ENCODE peak calls at places on chromosomes 4 and X, in nine cellular contexts. A is GM23338, M is K562, C is neural progenitor cell, D is mesenchymal stem cell, P is fibroblast of lung, G is OCI-LY7, X is HCT116, K is hepatocyte. J is an unnamed sample.

GRCh38 chrX:23754664-23755063 is 11.6 kb upstream of the ACOT9 start:
- DNase-seq in A (no peak), M (no peak), C (no peak), D (no peak), P (no peak), G (no peak), X (no peak), K (no peak), J (no peak)

GRCh38 chr4:188417181-188417580 is 277.9 kb downstream of the TRIML1 start:
- DNase-seq in A (peak), M (no peak), C (peak), D (no peak), P (no peak), G (no peak), X (no peak), K (no peak), J (peak)

GRCh38 chr4:186606593-186606992 is 51.2 kb upstream of the MTNR1A start:
- DNase-seq in A (no peak), M (peak), C (peak), D (peak), P (no peak), G (no peak), X (no peak), K (peak), J (no peak)

GRCh38 chr4:106287353-106287969 is 28.5 kb downstream of the TBCK start:
- DNase-seq in A (no peak), M (peak), C (no peak), D (peak), P (peak), G (no peak), X (no peak), K (peak), J (no peak)

GRCh38 chr4:38162240-38162784 is 202.1 kb downstream of the PTTG2 start:
- DNase-seq in A (no peak), M (no peak), C (peak), D (peak), P (peak), G (no peak), X (peak), K (peak), J (peak)

GRCh38 chr4:173457893-173458292 is 59.0 kb upstream of the SCRG1 start:
- DNase-seq in A (no peak), M (no peak), C (peak), D (no peak), P (no peak), G (no peak), X (no peak), K (no peak), J (no peak)

GRCh38 chrX:101904996-101905395 is 26.8 kb downstream of the ZMAT1 start:
- DNase-seq in A (no peak), M (no peak), C (no peak), D (no peak), P (no peak), G (no peak), X (no peak), K (no peak), J (no peak)

GRCh38 chr4:150033937-150034336 is 44.3 kb upstream of the DCLK2 start:
- DNase-seq in A (no peak), M (no peak), C (no peak), D (peak), P (peak), G (no peak), X (no peak), K (no peak), J (no peak)

GRCh38 chr4:184706453-184706852 is 27.4 kb downstream of the CENPU start:
- DNase-seq in A (no peak), M (no peak), C (no peak), D (no peak), P (no peak), G (no peak), X (no peak), K (no peak), J (no peak)

GRCh38 chrX:124230573-124231300 is 101.7 kb upstream of the TEX13D start:
- DNase-seq in A (peak), M (no peak), C (peak), D (no peak), P (no peak), G (no peak), X (no peak), K (no peak), J (no peak)

GRCh38 chrX:18426004-18426320 is 554 bp downstream of the CDKL5 start:
- DNase-seq in A (peak), M (no peak), C (no peak), D (no peak), P (no peak), G (no peak), X (no peak), K (no peak), J (no peak)

GRCh38 chr4:8904041-8904501 is 32.4 kb upstream of the HMX1 start:
- DNase-seq in A (no peak), M (no peak), C (no peak), D (no peak), P (no peak), G (no peak), X (no peak), K (no peak), J (no peak)

GRCh38 chrX:45743081-45743533 is 542.4 kb upstream of the DIPK2B start:
- DNase-seq in A (peak), M (peak), C (no peak), D (peak), P (peak), G (no peak), X (peak), K (no peak), J (peak)

GRCh38 chr4:21948347-21949072 is at the start of gene KCNIP4:
- DNase-seq in A (peak), M (no peak), C (peak), D (peak), P (peak), G (no peak), X (no peak), K (peak), J (no peak)

GRCh38 chrX:15815779-15816452 is 25.6 kb downstream of the ZRSR2 start:
- DNase-seq in A (peak), M (peak), C (peak), D (peak), P (peak), G (peak), X (peak), K (peak), J (no peak)

GRCh38 chrX:18886344-18887161 is 97.4 kb downstream of the PHKA2 start:
- DNase-seq in A (peak), M (peak), C (peak), D (peak), P (peak), G (peak), X (peak), K (peak), J (peak)

GRCh38 chr4:100986360-100986868 is 360.9 kb downstream of the PPP3CA start:
- DNase-seq in A (peak), M (no peak), C (peak), D (peak), P (peak), G (no peak), X (no peak), K (peak), J (no peak)

GRCh38 chrX:45760187-45760742 is 559.6 kb upstream of the DIPK2B start:
- DNase-seq in A (no peak), M (no peak), C (no peak), D (peak), P (no peak), G (no peak), X (no peak), K (no peak), J (no peak)

GRCh38 chr4:17667253-17667652 is 52.8 kb downstream of the MED28 start:
- DNase-seq in A (no peak), M (no peak), C (no peak), D (no peak), P (no peak), G (peak), X (no peak), K (no peak), J (no peak)

GRCh38 chr4:14701896-14702295 is 300.4 kb upstream of the CPEB2 start:
- DNase-seq in A (no peak), M (no peak), C (peak), D (no peak), P (no peak), G (no peak), X (no peak), K (peak), J (no peak)

GRCh38 chrX:54357414-54358377 is at the start of gene WNK3:
- DNase-seq in A (peak), M (no peak), C (peak), D (peak), P (peak), G (no peak), X (no peak), K (peak), J (no peak)

GRCh38 chr4:176387571-176387970 is 67.8 kb downstream of the SPCS3 start:
- DNase-seq in A (no peak), M (no peak), C (no peak), D (no peak), P (peak), G (no peak), X (no peak), K (no peak), J (no peak)

GRCh38 chr4:16461362-16461761 is 235.1 kb upstream of the TAPT1 start:
- DNase-seq in A (no peak), M (no peak), C (no peak), D (peak), P (no peak), G (no peak), X (no peak), K (no peak), J (no peak)

GRCh38 chr4:26272654-26273307 is 48.0 kb upstream of the RBPJ start:
- DNase-seq in A (no peak), M (no peak), C (no peak), D (peak), P (no peak), G (no peak), X (no peak), K (no peak), J (peak)

GRCh38 chrX:54484666-54485065 is 11.4 kb downstream of the FGD1 start:
- DNase-seq in A (peak), M (no peak), C (peak), D (no peak), P (no peak), G (no peak), X (no peak), K (no peak), J (no peak)

GRCh38 chr4:40736910-40737309 is 12.8 kb upstream of the NSUN7 start:
- DNase-seq in A (peak), M (peak), C (peak), D (peak), P (peak), G (peak), X (peak), K (peak), J (no peak)

GRCh38 chrX:102085706-102086105 is 39.8 kb upstream of the TCEAL2 start:
- DNase-seq in A (peak), M (peak), C (no peak), D (peak), P (no peak), G (no peak), X (no peak), K (no peak), J (no peak)

GRCh38 chrX:118347131-118347530 is 1.2 kb downstream of the WDR44 start:
- DNase-seq in A (no peak), M (peak), C (peak), D (peak), P (peak), G (no peak), X (no peak), K (peak), J (peak)

GRCh38 chrX:64206556-64207162 is 1.2 kb upstream of the AMER1 start:
- DNase-seq in A (no peak), M (no peak), C (peak), D (peak), P (peak), G (peak), X (no peak), K (peak), J (peak)

GRCh38 chr4:90121961-90122748 is 5.0 kb upstream of the CCSER1 start:
- DNase-seq in A (no peak), M (no peak), C (no peak), D (no peak), P (no peak), G (no peak), X (no peak), K (no peak), J (peak)

GRCh38 chr4:89109841-89110540 is 1.3 kb upstream of the TIGD2 start:
- DNase-seq in A (peak), M (no peak), C (peak), D (no peak), P (peak), G (no peak), X (no peak), K (no peak), J (no peak)

GRCh38 chrX:12370444-12371089 is 232.3 kb downstream of the FRMPD4 start:
- DNase-seq in A (no peak), M (no peak), C (no peak), D (peak), P (peak), G (no peak), X (no peak), K (no peak), J (no peak)

GRCh38 chr4:83599183-83599582 is 63.3 kb downstream of the GPAT3 start:
- DNase-seq in A (peak), M (peak), C (no peak), D (peak), P (peak), G (peak), X (peak), K (no peak), J (peak)

GRCh38 chr4:172018358-172018757 is 205.2 kb downstream of the GALNTL6 start:
- DNase-seq in A (no peak), M (no peak), C (no peak), D (no peak), P (no peak), G (no peak), X (no peak), K (no peak), J (no peak)

GRCh38 chr4:169352332-169352731 is 81.6 kb upstream of the SH3RF1 start:
- DNase-seq in A (no peak), M (no peak), C (no peak), D (no peak), P (no peak), G (no peak), X (no peak), K (no peak), J (no peak)
- H2AFZ ChIP-seq in A (no peak), M (no peak), C (no peak), D (no peak), P (no peak), G (no peak), X (no peak), K (no peak), J (no peak)

GRCh38 chr4:125096662-125097061 is 218.1 kb upstream of the FAT4 start:
- DNase-seq in A (no peak), M (no peak), C (no peak), D (no peak), P (no peak), G (no peak), X (no peak), K (no peak), J (peak)

GRCh38 chr4:125091031-125091540 is 223.7 kb upstream of the FAT4 start:
- DNase-seq in A (no peak), M (no peak), C (no peak), D (no peak), P (no peak), G (no peak), X (no peak), K (no peak), J (no peak)
- H3K4me3 ChIP-seq in A (no peak), M (no peak), C (no peak), D (no peak), P (no peak), G (no peak), X (no peak), K (no peak), J (no peak)

GRCh38 chr4:73770917-73771316 is 30.5 kb downstream of the CXCL8 start:
- DNase-seq in A (no peak), M (no peak), C (no peak), D (no peak), P (no peak), G (no peak), X (no peak), K (no peak), J (no peak)
- H2AFZ ChIP-seq in A (peak), M (no peak), C (no peak), D (peak), P (no peak), G (no peak), X (no peak), K (no peak), J (no peak)

DNA sequence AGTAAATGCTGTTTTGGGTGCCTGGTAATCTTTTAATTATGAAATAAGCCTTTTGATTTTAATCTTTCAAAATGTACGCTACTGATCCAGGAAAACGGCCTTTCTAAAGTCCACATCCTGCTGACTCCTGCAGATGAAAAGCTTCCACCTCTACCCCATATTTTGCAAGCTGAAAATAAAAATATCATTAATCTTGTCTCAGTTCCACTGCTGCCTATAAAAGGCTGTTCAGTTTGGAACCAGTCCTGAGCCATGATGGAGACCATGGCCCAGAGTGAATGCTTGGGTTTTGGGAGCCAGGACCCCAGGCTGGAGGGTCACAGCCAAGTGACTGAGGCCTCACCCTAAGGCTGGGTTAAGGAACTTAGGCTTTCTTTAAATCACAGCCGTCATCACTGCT is 110.8 kb downstream of the AFF1 start:
- DNase-seq in A (no peak), M (no peak), C (no peak), D (no peak), P (no peak), G (no peak), X (no peak), K (no peak), J (no peak)
- H3K4me3 ChIP-seq in A (no peak), M (no peak), C (no peak), D (no peak), P (peak), G (no peak), X (no peak), K (no peak), J (no peak)

GRCh38 chr4:120055795-120056194 is 10.9 kb downstream of the MAD2L1 start:
- DNase-seq in A (no peak), M (no peak), C (no peak), D (no peak), P (no peak), G (no peak), X (no peak), K (no peak), J (no peak)

GRCh38 chr4:120052840-120053239 is 13.8 kb downstream of the MAD2L1 start:
- DNase-seq in A (no peak), M (peak), C (no peak), D (peak), P (peak), G (no peak), X (no peak), K (peak), J (no peak)

GRCh38 chr4:120055167-120055566 is 11.5 kb downstream of the MAD2L1 start:
- DNase-seq in A (no peak), M (no peak), C (no peak), D (peak), P (peak), G (no peak), X (no peak), K (no peak), J (no peak)

GRCh38 chr4:120053916-120054315 is 12.7 kb downstream of the MAD2L1 start:
- DNase-seq in A (no peak), M (no peak), C (no peak), D (no peak), P (no peak), G (peak), X (no peak), K (no peak), J (no peak)

DNA sequence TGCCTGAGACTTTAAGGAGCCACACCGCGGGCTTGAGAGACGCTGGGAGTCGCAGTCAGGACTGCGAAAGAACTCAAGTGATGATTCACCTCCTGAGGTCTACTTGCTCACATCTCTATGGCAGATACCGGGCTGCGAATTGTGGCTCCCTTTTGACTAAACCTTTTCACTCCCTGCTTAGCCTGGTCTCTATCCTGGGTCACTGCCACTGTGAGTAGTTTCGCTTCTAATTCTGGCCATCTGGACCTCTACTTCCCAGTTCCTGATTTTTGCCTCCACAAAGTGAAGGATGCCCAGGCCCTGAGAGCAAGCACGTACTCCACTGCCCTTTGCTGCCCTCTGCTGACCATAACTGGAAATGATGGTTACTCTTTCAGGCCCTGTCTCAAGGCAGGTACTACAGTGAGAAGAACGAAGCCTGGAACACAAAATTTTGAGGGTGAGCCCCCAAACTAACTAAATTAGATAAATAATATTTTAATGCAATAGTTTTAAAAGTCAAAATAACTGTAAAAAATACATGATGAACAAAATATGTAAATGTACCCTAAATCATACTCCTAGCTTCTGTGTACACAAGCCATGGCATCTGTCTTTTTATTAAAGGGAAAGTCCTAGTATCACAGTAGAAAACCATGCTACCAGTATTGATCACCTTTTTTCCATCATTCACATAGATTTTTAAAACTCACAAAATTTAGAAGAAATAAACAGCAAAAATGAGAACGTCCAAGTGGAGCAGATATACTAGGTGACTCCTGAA is 16.7 kb downstream of the MAD2L1 start:
- DNase-seq in A (peak), M (peak), C (peak), D (peak), P (peak), G (peak), X (peak), K (peak), J (no peak)
- H2AFZ ChIP-seq in A (no peak), M (peak), C (peak), D (peak), P (peak), G (no peak), X (no peak), K (no peak), J (no peak)

DNA sequence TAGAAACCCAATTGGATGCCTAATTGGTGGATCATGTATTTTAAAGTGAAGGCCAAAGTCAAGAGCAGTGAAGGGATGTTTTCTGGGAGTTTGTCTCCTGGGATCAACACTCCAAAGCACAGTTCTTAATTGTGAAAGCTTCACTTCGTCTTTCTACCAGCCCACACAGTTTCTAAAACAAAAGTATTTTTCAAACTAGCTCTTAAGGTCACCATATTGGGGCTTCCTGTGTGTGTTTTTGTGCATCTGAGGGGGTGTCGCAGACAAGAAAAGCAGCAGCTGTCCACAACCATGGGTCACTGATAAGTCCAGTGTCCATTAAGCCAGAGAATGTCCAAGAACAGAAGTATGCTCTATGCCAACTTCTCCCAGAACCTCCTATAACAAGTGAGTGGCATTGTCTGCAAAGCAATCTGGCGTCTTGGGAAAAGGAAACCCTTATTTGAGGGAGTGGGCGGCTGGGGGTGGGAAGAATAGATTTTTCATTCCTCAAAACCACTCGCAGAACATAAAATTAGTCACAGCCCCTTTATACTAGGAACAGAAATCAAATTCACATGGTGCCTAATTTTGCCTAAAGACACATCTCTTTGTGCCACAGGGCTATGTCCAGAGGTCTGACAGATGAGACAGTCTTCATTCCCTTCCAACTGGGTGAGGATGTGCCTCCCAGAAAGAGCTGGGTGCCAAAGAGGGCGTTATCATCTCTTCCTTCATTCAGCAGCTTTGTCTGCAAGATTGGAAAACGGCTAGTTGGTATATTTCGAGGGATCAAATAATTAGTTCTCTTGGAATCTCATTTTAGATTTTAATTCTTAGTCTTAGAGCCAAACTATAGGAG is 610.4 kb downstream of the BCOR start:
- DNase-seq in A (no peak), M (no peak), C (no peak), D (no peak), P (no peak), G (no peak), X (no peak), K (no peak), J (no peak)
- H3K4me3 ChIP-seq in A (no peak), M (no peak), C (no peak), D (no peak), P (no peak), G (no peak), X (no peak), K (no peak), J (no peak)

J was measured in PC-9.